ENCODE peak calls at places on chromosomes 7 and 10, in six cellular contexts. One of them, this sample, is unnamed.

GRCh38 chr10:86958831-86959736 is 685 bp downstream of the SNCG start:
- DNase-seq in GM13977: no peak
- DNase-seq in upper lobe of right lung: no peak
- DNase-seq in left lung: no peak
- DNase-seq in stomach: no peak
- DNase-seq in OCI-LY7: no peak
- DNase-seq in this sample: no peak

GRCh38 chr10:6027929-6028328 is 34.2 kb downstream of the IL2RA start:
- DNase-seq in GM13977: no peak
- DNase-seq in upper lobe of right lung: no peak
- DNase-seq in left lung: no peak
- DNase-seq in stomach: no peak
- DNase-seq in OCI-LY7: no peak
- DNase-seq in this sample: no peak

GRCh38 chr10:33067481-33067880 is 109.5 kb upstream of the ITGB1 start:
- DNase-seq in GM13977: no peak
- DNase-seq in upper lobe of right lung: no peak
- DNase-seq in left lung: no peak
- DNase-seq in stomach: no peak
- DNase-seq in OCI-LY7: no peak
- DNase-seq in this sample: no peak

GRCh38 chr7:139727151-139727705 is 50.6 kb downstream of the HIPK2 start:
- DNase-seq in GM13977: no peak
- DNase-seq in upper lobe of right lung: no peak
- DNase-seq in left lung: no peak
- DNase-seq in stomach: no peak
- DNase-seq in OCI-LY7: no peak
- DNase-seq in this sample: no peak

GRCh38 chr7:114973147-114973546 is 51.3 kb downstream of the MDFIC start:
- DNase-seq in GM13977: no peak
- DNase-seq in upper lobe of right lung: no peak
- DNase-seq in left lung: no peak
- DNase-seq in stomach: no peak
- DNase-seq in OCI-LY7: no peak
- DNase-seq in this sample: no peak

GRCh38 chr10:80202934-80203834 is 2.2 kb downstream of the ANXA11 start:
- DNase-seq in GM13977: peak
- DNase-seq in upper lobe of right lung: peak
- DNase-seq in left lung: peak
- DNase-seq in stomach: peak
- DNase-seq in OCI-LY7: peak
- DNase-seq in this sample: no peak

GRCh38 chr7:3578399-3578798 is 277.3 kb downstream of the SDK1 start:
- DNase-seq in GM13977: no peak
- DNase-seq in upper lobe of right lung: no peak
- DNase-seq in left lung: no peak
- DNase-seq in stomach: no peak
- DNase-seq in OCI-LY7: peak
- DNase-seq in this sample: no peak

GRCh38 chr10:17756557-17757208 is 4.7 kb downstream of the TMEM236 start:
- DNase-seq in GM13977: peak
- DNase-seq in upper lobe of right lung: no peak
- DNase-seq in left lung: no peak
- DNase-seq in stomach: peak
- DNase-seq in OCI-LY7: no peak
- DNase-seq in this sample: no peak

GRCh38 chr10:123103944-123104343 is 31.8 kb upstream of the HMX3 start:
- DNase-seq in GM13977: no peak
- DNase-seq in upper lobe of right lung: no peak
- DNase-seq in left lung: no peak
- DNase-seq in stomach: no peak
- DNase-seq in OCI-LY7: no peak
- DNase-seq in this sample: no peak

GRCh38 chr7:140050100-140050499 is 12.7 kb downstream of the PARP12 start:
- DNase-seq in GM13977: no peak
- DNase-seq in upper lobe of right lung: no peak
- DNase-seq in left lung: no peak
- DNase-seq in stomach: no peak
- DNase-seq in OCI-LY7: no peak
- DNase-seq in this sample: peak

GRCh38 chr10:35640951-35641429 is 1.1 kb downstream of the FZD8 start:
- DNase-seq in GM13977: peak
- DNase-seq in upper lobe of right lung: peak
- DNase-seq in left lung: peak
- DNase-seq in stomach: peak
- DNase-seq in OCI-LY7: peak
- DNase-seq in this sample: peak

GRCh38 chr7:74395745-74396311 is 57.9 kb upstream of the GTF2IRD1 start:
- DNase-seq in GM13977: no peak
- DNase-seq in upper lobe of right lung: no peak
- DNase-seq in left lung: no peak
- DNase-seq in stomach: no peak
- DNase-seq in OCI-LY7: no peak
- DNase-seq in this sample: no peak

GRCh38 chr7:101565601-101566209 is 63.4 kb downstream of the MYL10 start:
- DNase-seq in GM13977: no peak
- DNase-seq in upper lobe of right lung: no peak
- DNase-seq in left lung: no peak
- DNase-seq in stomach: no peak
- DNase-seq in OCI-LY7: no peak
- DNase-seq in this sample: no peak

GRCh38 chr10:35488228-35488627 is 116.9 kb upstream of the GJD4 start:
- DNase-seq in GM13977: no peak
- DNase-seq in upper lobe of right lung: no peak
- DNase-seq in left lung: no peak
- DNase-seq in stomach: no peak
- DNase-seq in OCI-LY7: no peak
- DNase-seq in this sample: no peak

GRCh38 chr10:110600487-110601101 is 33.1 kb downstream of the SMC3 start:
- DNase-seq in GM13977: peak
- DNase-seq in upper lobe of right lung: no peak
- DNase-seq in left lung: no peak
- DNase-seq in stomach: no peak
- DNase-seq in OCI-LY7: peak
- DNase-seq in this sample: no peak

GRCh38 chr7:923108-924041 is 31.1 kb downstream of the ADAP1 start:
- DNase-seq in GM13977: peak
- DNase-seq in upper lobe of right lung: peak
- DNase-seq in left lung: peak
- DNase-seq in stomach: peak
- DNase-seq in OCI-LY7: peak
- DNase-seq in this sample: no peak

GRCh38 chr10:131424836-131425506 is 113.5 kb upstream of the TCERG1L start:
- DNase-seq in GM13977: no peak
- DNase-seq in upper lobe of right lung: no peak
- DNase-seq in left lung: no peak
- DNase-seq in stomach: no peak
- DNase-seq in OCI-LY7: no peak
- DNase-seq in this sample: no peak

GRCh38 chr7:131653418-131654248 is 97.2 kb upstream of the PODXL start:
- DNase-seq in GM13977: peak
- DNase-seq in upper lobe of right lung: peak
- DNase-seq in left lung: no peak
- DNase-seq in stomach: no peak
- DNase-seq in OCI-LY7: no peak
- DNase-seq in this sample: no peak

GRCh38 chr10:114395361-114396022 is 8.8 kb downstream of the AFAP1L2 start:
- DNase-seq in GM13977: no peak
- DNase-seq in upper lobe of right lung: no peak
- DNase-seq in left lung: no peak
- DNase-seq in stomach: no peak
- DNase-seq in OCI-LY7: no peak
- DNase-seq in this sample: no peak

GRCh38 chr10:30858499-30858898 is 173.2 kb downstream of the ZNF438 start:
- DNase-seq in GM13977: no peak
- DNase-seq in upper lobe of right lung: no peak
- DNase-seq in left lung: no peak
- DNase-seq in stomach: no peak
- DNase-seq in OCI-LY7: no peak
- DNase-seq in this sample: no peak

GRCh38 chr10:7857259-7857658 is 39.0 kb downstream of the TAF3 start:
- DNase-seq in GM13977: no peak
- DNase-seq in upper lobe of right lung: no peak
- DNase-seq in left lung: no peak
- DNase-seq in stomach: no peak
- DNase-seq in OCI-LY7: no peak
- DNase-seq in this sample: no peak

GRCh38 chr7:2723138-2723850 is 35.3 kb downstream of the AMZ1 start:
- DNase-seq in GM13977: no peak
- DNase-seq in upper lobe of right lung: peak
- DNase-seq in left lung: peak
- DNase-seq in stomach: no peak
- DNase-seq in OCI-LY7: no peak
- DNase-seq in this sample: no peak

GRCh38 chr7:43942997-43943701 is 16.9 kb downstream of the UBE2D4 start:
- DNase-seq in GM13977: no peak
- DNase-seq in upper lobe of right lung: no peak
- DNase-seq in left lung: no peak
- DNase-seq in stomach: peak
- DNase-seq in OCI-LY7: no peak
- DNase-seq in this sample: no peak
- TF ChIP-seq CTCF in GM13977: no peak
- TF ChIP-seq CTCF in upper lobe of right lung: no peak
- TF ChIP-seq CTCF in left lung: no peak
- TF ChIP-seq CTCF in stomach: no peak
- TF ChIP-seq CTCF in OCI-LY7: peak
- TF ChIP-seq CTCF in this sample: no peak

DNA sequence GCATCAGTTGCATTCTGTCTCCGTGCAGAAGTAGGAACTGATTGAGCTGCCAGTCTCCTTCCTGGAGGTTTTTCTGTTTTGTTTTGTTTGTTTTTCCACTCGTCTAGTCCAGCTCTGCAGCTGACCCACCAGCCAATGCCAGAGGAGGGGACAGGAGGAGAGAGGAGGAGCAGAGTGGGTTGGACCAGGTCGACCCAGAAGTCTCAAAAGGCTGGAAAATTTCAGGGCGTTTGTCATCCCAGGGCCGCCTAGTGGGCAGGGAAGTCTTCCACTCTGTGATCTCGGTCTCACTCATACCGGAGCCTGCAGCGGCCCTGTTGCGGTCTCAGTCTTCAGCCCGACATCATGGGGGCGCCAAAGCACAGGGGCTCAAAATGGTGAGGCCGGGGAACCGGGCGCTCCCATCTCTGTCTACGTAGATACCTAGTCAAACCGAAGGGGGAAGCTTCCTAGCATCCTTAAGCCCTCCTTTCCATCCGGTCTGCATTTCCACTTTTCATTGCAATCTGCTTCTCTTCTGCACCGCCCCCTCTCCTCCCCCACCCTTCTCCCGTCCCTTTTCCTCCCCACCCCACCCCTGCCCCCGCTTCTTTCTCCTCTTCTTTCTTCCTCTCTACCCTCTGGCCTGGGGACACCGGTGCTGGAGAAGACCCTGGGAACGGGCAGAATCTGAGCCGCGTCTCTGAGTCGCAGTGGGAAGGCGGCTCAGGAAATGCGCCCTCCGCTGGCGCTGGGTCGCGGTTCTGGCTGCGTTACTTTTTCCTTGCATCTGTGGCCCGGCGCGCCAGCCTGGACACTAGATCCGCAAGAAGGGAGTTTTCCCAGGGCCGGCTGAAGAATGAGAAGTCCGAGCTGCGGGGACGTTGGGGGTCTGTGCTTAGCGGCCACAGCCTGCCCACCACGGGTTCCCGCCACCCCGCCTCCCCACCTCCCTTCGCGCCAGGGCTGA is 16.2 kb upstream of the PAX2 start:
- DNase-seq in GM13977: no peak
- DNase-seq in upper lobe of right lung: peak
- DNase-seq in left lung: no peak
- DNase-seq in stomach: peak
- DNase-seq in OCI-LY7: peak
- DNase-seq in this sample: no peak
- TF ChIP-seq CTCF in GM13977: peak
- TF ChIP-seq CTCF in upper lobe of right lung: peak
- TF ChIP-seq CTCF in left lung: no peak
- TF ChIP-seq CTCF in stomach: no peak
- TF ChIP-seq CTCF in OCI-LY7: peak
- TF ChIP-seq CTCF in this sample: peak

GRCh38 chr10:11433657-11434056 is 177.8 kb downstream of the USP6NL start:
- DNase-seq in GM13977: no peak
- DNase-seq in upper lobe of right lung: no peak
- DNase-seq in left lung: no peak
- DNase-seq in stomach: no peak
- DNase-seq in OCI-LY7: no peak
- DNase-seq in this sample: peak

GRCh38 chr10:11435621-11436020 is 175.8 kb downstream of the USP6NL start:
- DNase-seq in GM13977: no peak
- DNase-seq in upper lobe of right lung: no peak
- DNase-seq in left lung: no peak
- DNase-seq in stomach: no peak
- DNase-seq in OCI-LY7: no peak
- DNase-seq in this sample: peak

GRCh38 chr10:11437391-11438241 is 173.8 kb downstream of the USP6NL start:
- DNase-seq in GM13977: no peak
- DNase-seq in upper lobe of right lung: no peak
- DNase-seq in left lung: no peak
- DNase-seq in stomach: no peak
- DNase-seq in OCI-LY7: no peak
- DNase-seq in this sample: peak

GRCh38 chr10:11430421-11431275 is 180.8 kb downstream of the USP6NL start:
- DNase-seq in GM13977: no peak
- DNase-seq in upper lobe of right lung: no peak
- DNase-seq in left lung: no peak
- DNase-seq in stomach: no peak
- DNase-seq in OCI-LY7: no peak
- DNase-seq in this sample: no peak

DNA sequence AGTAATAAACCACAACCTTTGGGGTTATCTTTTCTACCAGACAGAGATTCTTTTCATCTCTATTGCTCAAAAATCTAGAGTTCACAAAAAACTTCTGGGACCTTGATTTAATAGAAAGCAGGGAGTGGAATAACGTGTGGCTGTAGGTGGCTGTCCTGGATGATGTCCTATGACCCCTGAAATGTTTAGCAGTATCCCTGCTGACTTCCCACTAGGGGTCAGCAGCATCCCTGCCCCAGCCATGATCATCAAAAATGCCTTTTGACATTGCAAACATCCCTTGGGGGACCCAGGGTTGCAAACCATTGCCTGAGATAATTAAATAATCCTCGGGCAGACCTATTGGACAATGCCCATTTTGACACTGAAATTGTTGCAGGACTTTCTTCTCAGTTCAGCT is 177.1 kb downstream of the USP6NL start:
- DNase-seq in GM13977: peak
- DNase-seq in upper lobe of right lung: no peak
- DNase-seq in left lung: no peak
- DNase-seq in stomach: no peak
- DNase-seq in OCI-LY7: peak
- DNase-seq in this sample: no peak
- TF ChIP-seq CTCF in GM13977: peak
- TF ChIP-seq CTCF in upper lobe of right lung: no peak
- TF ChIP-seq CTCF in left lung: no peak
- TF ChIP-seq CTCF in stomach: no peak
- TF ChIP-seq CTCF in OCI-LY7: peak
- TF ChIP-seq CTCF in this sample: peak

DNA sequence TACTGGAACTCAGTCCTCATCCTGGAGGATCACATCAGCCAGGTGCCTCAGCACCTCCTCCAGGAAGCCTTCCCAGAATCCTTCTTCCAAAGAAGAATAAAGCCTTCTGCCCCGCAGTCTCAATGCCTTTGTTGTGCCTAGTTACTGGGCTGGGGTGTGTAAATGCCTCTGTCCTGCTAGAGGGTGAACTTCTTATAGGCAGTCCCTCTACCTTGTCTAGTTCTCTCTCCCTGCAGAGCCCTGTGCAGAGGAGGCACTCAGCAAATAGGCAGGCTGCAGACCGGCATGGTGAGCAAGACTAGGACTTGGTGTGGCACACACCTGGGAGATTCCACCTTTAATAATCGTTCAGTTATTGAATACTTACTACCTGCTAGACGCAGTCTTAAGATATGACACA is 104.7 kb upstream of the PCBD1 start:
- DNase-seq in GM13977: no peak
- DNase-seq in upper lobe of right lung: no peak
- DNase-seq in left lung: no peak
- DNase-seq in stomach: no peak
- DNase-seq in OCI-LY7: no peak
- DNase-seq in this sample: no peak
- TF ChIP-seq CTCF in GM13977: no peak
- TF ChIP-seq CTCF in upper lobe of right lung: no peak
- TF ChIP-seq CTCF in left lung: no peak
- TF ChIP-seq CTCF in stomach: no peak
- TF ChIP-seq CTCF in OCI-LY7: no peak
- TF ChIP-seq CTCF in this sample: no peak